ENCODE peak calls at places on chromosomes 6 and 20, in six cellular contexts. E is AG10803, J is foreskin fibroblast, M is GM13977, U is AG04450, B is mucosa of descending colon. T is an unnamed sample.

GRCh38 chr6:72551470-72551869 is 70.4 kb upstream of the KCNQ5 start:
- DNase-seq in E (no peak), J (peak; percentile 17), M (no peak), U (no peak), B (no peak), T (no peak)

GRCh38 chr6:85712346-85712745 is 69.7 kb upstream of the SYNCRIP start:
- DNase-seq in E (no peak), J (no peak), M (no peak), U (no peak), B (no peak), T (no peak)

GRCh38 chr20:15556869-15557268 is 1016.4 kb downstream of the KIF16B start:
- DNase-seq in E (no peak), J (no peak), M (no peak), U (no peak), B (no peak), T (no peak)

GRCh38 chr6:33947916-33948594 is 144.3 kb upstream of the MLN start:
- DNase-seq in E (no peak), J (no peak), M (no peak), U (no peak), B (no peak), T (no peak)

GRCh38 chr20:61796738-61797137 is 268.9 kb downstream of the TAF4 start:
- DNase-seq in E (no peak), J (no peak), M (no peak), U (no peak), B (no peak), T (no peak)

GRCh38 chr6:42505377-42505702 is 53.6 kb upstream of the TRERF1 start:
- DNase-seq in E (peak; percentile 58), J (peak; percentile 68), M (no peak), U (no peak), B (no peak), T (no peak)

GRCh38 chr20:9071976-9072726 is 3.3 kb downstream of the PLCB4 start:
- DNase-seq in E (no peak), J (peak; percentile 28), M (no peak), U (no peak), B (no peak), T (no peak)

GRCh38 chr6:33746036-33746600 is 587 bp downstream of the IP6K3 start:
- DNase-seq in E (peak; percentile 53), J (peak; percentile 85), M (no peak), U (no peak), B (no peak), T (no peak)

GRCh38 chr6:97438011-97438671 is 155.1 kb upstream of the MMS22L start:
- DNase-seq in E (no peak), J (no peak), M (no peak), U (no peak), B (no peak), T (no peak)

GRCh38 chr20:63273635-63274380 is 1.2 kb downstream of the ARFGAP1 start:
- DNase-seq in E (peak; percentile 64), J (peak; percentile 74), M (no peak), U (peak; percentile 47), B (no peak), T (no peak)

GRCh38 chr20:36035720-36036119 is 67.3 kb downstream of the CNBD2 start:
- DNase-seq in E (no peak), J (no peak), M (no peak), U (no peak), B (no peak), T (no peak)

GRCh38 chr6:111759413-111759835 is 113.8 kb downstream of the FYN start:
- DNase-seq in E (no peak), J (no peak), M (no peak), U (no peak), B (no peak), T (no peak)

GRCh38 chr20:43508106-43508505 is 609 bp downstream of the L3MBTL1 start:
- DNase-seq in E (no peak), J (peak; percentile 20), M (peak; percentile 29), U (no peak), B (peak; percentile 7), T (no peak)

GRCh38 chr6:101527467-101527866 is 134.0 kb downstream of the GRIK2 start:
- DNase-seq in E (no peak), J (no peak), M (no peak), U (no peak), B (no peak), T (no peak)

GRCh38 chr20:50467618-50468373 is 42.4 kb upstream of the PTPN1 start:
- DNase-seq in E (peak; percentile 51), J (peak; percentile 73), M (no peak), U (no peak), B (peak; percentile 52), T (no peak)

GRCh38 chr6:40719671-40720374 is 132.7 kb upstream of the LRFN2 start:
- DNase-seq in E (peak; percentile 79), J (peak; percentile 65), M (no peak), U (no peak), B (peak; percentile 17), T (no peak)

GRCh38 chr20:4104045-4104444 is 88.7 kb upstream of the RNF24 start:
- DNase-seq in E (no peak), J (peak; percentile 27), M (no peak), U (no peak), B (no peak), T (no peak)

GRCh38 chr6:28486988-28487742 is 28.4 kb downstream of the GPX6 start:
- DNase-seq in E (no peak), J (peak; percentile 11), M (no peak), U (no peak), B (no peak), T (no peak)

GRCh38 chr6:39610229-39610628 is 115.0 kb downstream of the KIF6 start:
- DNase-seq in E (peak; percentile 64), J (no peak), M (no peak), U (no peak), B (no peak), T (no peak)

GRCh38 chr20:45157977-45158376 is 16.7 kb upstream of the PI3 start:
- DNase-seq in E (peak; percentile 77), J (peak; percentile 75), M (no peak), U (no peak), B (peak; percentile 70), T (no peak)

GRCh38 chr6:169391473-169392071 is 137.9 kb upstream of the THBS2 start:
- DNase-seq in E (no peak), J (no peak), M (no peak), U (no peak), B (no peak), T (no peak)

GRCh38 chr20:59988141-59988540 is 29.9 kb downstream of the CDH26 start:
- DNase-seq in E (no peak), J (peak; percentile 18), M (no peak), U (no peak), B (no peak), T (no peak)

GRCh38 chr6:57248311-57248895 is 26.3 kb upstream of the RAB23 start:
- DNase-seq in E (no peak), J (no peak), M (no peak), U (no peak), B (no peak), T (no peak)

GRCh38 chr20:33945391-33946079 is 48.2 kb upstream of the RALY start:
- DNase-seq in E (peak; percentile 72), J (peak; percentile 79), M (no peak), U (peak; percentile 43), B (no peak), T (no peak)

GRCh38 chr6:45226081-45226480 is 102.0 kb upstream of the RUNX2 start:
- DNase-seq in E (no peak), J (no peak), M (no peak), U (no peak), B (no peak), T (no peak)
- TF ChIP-seq CTCF in E (no peak), J (no peak), M (no peak), U (no peak), B (no peak), T (no peak)

GRCh38 chr6:127538750-127539264 is 19.7 kb upstream of the MTCL3 start:
- DNase-seq in E (no peak), J (no peak), M (no peak), U (no peak), B (no peak), T (no peak)

DNA sequence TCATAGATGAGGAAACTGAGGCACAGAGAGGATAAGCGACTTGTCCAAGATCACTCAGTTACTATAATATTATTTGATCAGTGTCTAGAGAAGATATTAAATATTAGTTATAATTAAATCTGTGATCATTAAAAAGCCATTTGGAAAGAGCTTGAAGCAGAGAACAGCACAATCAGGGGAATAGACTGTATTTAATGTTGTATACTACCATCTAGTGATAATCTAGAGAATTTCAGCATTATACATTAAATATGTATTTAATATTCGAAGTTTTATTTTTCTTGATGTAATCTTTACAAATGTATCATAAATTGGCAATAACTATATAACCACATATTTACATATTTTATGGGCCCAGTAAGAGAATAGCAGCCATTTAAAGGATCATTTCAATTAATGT is 20.2 kb upstream of the MTCL3 start:
- DNase-seq in E (peak; percentile 39), J (peak; percentile 35), M (peak; percentile 38), U (no peak), B (no peak), T (no peak)
- TF ChIP-seq CTCF in E (peak; percentile 50), J (peak; percentile 3), M (peak; percentile 44), U (peak; percentile 47), B (no peak), T (peak; percentile 26)

DNA sequence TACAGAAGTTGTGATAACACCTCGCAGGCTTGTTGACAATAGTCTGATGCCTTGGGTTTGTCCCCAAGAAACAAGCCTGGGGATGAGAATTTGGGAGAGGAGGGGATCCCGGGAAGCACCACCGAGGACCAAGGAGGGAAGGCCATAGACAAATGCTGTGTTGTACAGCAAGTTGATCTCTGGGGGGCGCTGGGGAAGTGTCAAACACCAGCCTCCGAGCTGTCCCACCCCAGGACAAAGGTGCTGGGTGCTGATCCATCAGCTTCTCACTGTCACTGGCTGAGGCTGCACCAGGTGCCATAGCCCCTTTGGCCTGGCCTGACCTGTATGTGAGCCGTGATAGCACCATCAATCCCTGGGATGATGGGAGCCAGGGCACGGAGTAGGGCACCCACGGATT is 64.0 kb downstream of the SYNDIG1 start:
- DNase-seq in E (no peak), J (no peak), M (no peak), U (no peak), B (no peak), T (no peak)
- TF ChIP-seq CTCF in E (no peak), J (no peak), M (peak; percentile 20), U (no peak), B (no peak), T (no peak)

DNA sequence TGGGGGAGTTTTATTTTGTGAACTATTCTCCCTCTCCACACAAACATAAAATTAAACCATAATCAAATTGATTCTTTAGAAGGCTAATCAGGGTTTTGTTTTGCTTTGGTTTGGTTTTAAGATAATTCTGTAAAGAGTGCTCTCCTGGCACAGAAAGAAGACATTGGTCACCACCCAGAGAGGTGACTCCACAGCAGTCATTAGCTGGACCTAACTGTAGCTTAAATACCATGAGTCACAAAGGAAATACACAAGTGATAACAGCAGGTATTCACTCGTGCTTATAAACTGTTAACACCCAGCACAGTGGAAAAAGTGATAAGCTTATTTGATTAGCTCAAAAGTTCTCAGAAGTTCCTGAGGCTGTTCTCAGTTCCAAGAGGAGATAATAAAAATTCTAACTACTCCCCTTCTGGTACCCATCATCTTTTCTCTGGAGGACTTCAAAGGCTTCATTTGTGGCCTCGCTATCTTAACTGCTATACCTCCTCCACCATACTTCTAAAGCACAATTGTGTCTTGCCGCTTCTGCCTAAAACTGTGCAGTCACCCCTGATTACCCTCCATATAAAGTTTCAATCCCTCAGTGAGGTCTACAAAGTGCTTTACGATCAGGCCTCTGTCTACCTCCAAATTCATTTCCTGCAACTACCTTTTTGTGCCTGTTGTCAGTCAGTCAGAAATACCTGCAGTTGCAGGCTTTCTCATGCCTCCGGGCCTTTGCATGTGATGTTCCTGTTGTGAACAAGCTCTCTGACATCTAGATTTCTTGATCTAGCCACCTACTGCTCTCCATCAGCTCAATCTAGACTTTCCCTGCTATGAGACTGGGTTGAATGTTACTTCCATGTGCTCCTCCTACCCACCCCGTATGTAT is 201.1 kb downstream of the SAMD5 start:
- DNase-seq in E (no peak), J (no peak), M (no peak), U (no peak), B (peak; percentile 15), T (no peak)
- TF ChIP-seq CTCF in E (no peak), J (no peak), M (no peak), U (no peak), B (no peak), T (no peak)

T was measured in progenitor cell of endocrine pancreas.